ENCODE peak calls at places on chromosomes 13 and 19, in eight cellular contexts. I is H1, M is breast epithelium, F is thyroid gland, H is K562, D is adrenal gland, N is tibial nerve, T is heart left ventricle. C is an unnamed sample.
A peak's percentile ranks its signal among the peaks of the same experiment; 100 is the strongest.

GRCh38 chr19:31121501-31121900 is 227.7 kb downstream of the TSHZ3 start:
- DNase-seq in I (no peak), M (no peak), F (no peak), H (no peak), D (no peak), N (no peak), T (no peak), C (no peak)

GRCh38 chr13:43246382-43246781 is 223.0 kb downstream of the DNAJC15 start:
- DNase-seq in I (no peak), M (no peak), F (no peak), H (no peak), D (no peak), N (no peak), T (no peak), C (no peak)

GRCh38 chr13:113545455-113545930 is 39.1 kb upstream of the TFDP1 start:
- DNase-seq in I (no peak), M (no peak), F (no peak), H (no peak), D (no peak), N (no peak), T (peak; percentile 42), C (no peak)

GRCh38 chr13:43979492-43979891 is 99.8 kb downstream of the LACC1 start:
- DNase-seq in I (no peak), M (no peak), F (no peak), H (no peak), D (no peak), N (no peak), T (no peak), C (no peak)

GRCh38 chr19:52599241-52599640 is 29.2 kb downstream of the ZNF701 start:
- DNase-seq in I (no peak), M (no peak), F (no peak), H (no peak), D (no peak), N (no peak), T (no peak), C (no peak)

GRCh38 chr13:114152285-114152645 is 19.8 kb upstream of the RASA3 start:
- DNase-seq in I (no peak), M (no peak), F (no peak), H (no peak), D (no peak), N (no peak), T (no peak), C (no peak)

GRCh38 chr13:90154311-90154960 is 1193.1 kb upstream of the MIR17HG start:
- DNase-seq in I (no peak), M (no peak), F (no peak), H (no peak), D (no peak), N (no peak), T (no peak), C (no peak)

GRCh38 chr13:78606471-78607408 is 3.4 kb upstream of the POU4F1 start:
- DNase-seq in I (no peak), M (no peak), F (no peak), H (no peak), D (no peak), N (no peak), T (no peak), C (no peak)

GRCh38 chr13:40190656-40191100 is 475.8 kb downstream of the FOXO1 start:
- DNase-seq in I (no peak), M (peak; percentile 75), F (peak; percentile 29), H (no peak), D (no peak), N (peak; percentile 31), T (peak; percentile 45), C (peak; percentile 60)

GRCh38 chr19:30522359-30522758 is 150.2 kb downstream of the ZNF536 start:
- DNase-seq in I (no peak), M (no peak), F (no peak), H (no peak), D (no peak), N (no peak), T (no peak), C (no peak)

GRCh38 chr13:26048745-26049144 is 3.1 kb downstream of the SHISA2 start:
- DNase-seq in I (no peak), M (no peak), F (peak; percentile 45), H (no peak), D (no peak), N (no peak), T (no peak), C (no peak)

GRCh38 chr19:19447536-19448237 is 42.2 kb downstream of the GATAD2A start:
- DNase-seq in I (no peak), M (no peak), F (no peak), H (no peak), D (no peak), N (no peak), T (no peak), C (no peak)

GRCh38 chr13:46345400-46345799 is 41.7 kb downstream of the RUBCNL start:
- DNase-seq in I (no peak), M (peak; percentile 26), F (no peak), H (no peak), D (no peak), N (no peak), T (no peak), C (no peak)

GRCh38 chr13:35768551-35768950 is 292.1 kb upstream of the MAB21L1 start:
- DNase-seq in I (no peak), M (no peak), F (no peak), H (no peak), D (no peak), N (no peak), T (no peak), C (no peak)

GRCh38 chr19:31296741-31297390 is 52.4 kb downstream of the TSHZ3 start:
- DNase-seq in I (no peak), M (no peak), F (peak; percentile 24), H (no peak), D (no peak), N (no peak), T (no peak), C (no peak)

GRCh38 chr19:34475026-34475974 is 6.3 kb upstream of the WTIP start:
- DNase-seq in I (no peak), M (no peak), F (no peak), H (no peak), D (no peak), N (no peak), T (no peak), C (peak; percentile 5)

GRCh38 chr13:38570706-38571105 is 116.2 kb upstream of the FREM2 start:
- DNase-seq in I (no peak), M (no peak), F (no peak), H (no peak), D (no peak), N (no peak), T (no peak), C (no peak)

DNA sequence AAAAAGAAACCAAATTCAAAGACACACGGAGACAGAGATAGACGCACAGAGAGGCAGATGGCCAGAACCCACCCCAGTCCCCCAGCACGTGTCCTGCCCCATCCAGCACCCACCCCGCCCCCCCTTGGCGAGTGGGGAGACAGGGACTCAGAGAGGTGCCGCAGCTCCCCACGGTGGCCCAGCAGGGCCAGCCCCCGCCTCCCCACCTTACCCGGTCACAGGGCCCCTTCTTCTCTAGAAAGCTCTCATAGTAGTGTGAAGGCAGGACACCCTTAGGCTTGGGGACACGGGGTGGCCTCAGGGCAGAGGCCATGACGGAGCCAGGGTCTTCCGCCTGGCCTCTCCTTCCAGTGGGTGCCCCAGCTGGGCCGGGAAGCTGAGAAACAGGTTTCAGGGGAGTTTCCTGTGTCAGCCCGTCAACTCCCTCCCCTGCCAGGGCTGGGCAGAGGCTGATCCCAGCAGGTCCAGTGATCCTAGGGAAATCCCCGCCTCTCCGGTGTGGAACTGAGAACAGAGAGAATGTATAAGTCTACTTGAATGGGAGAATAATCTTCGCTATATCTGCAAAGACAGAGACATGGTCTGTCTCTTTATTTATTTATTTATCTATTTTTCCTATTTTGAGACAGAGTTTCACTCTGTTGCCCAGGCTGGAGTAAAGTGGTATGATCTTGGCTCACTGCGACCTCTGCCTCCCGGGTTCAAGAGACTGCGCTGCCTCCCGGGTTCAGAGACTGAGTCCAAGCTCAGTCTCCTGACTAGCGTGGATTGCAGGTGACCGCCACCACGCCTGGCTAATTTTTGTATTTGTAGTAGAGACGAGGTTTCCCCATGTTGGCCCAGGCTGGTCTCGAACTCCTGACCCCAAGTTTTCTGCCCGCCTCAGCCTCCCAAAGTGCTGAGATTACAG is at the start of gene STAP2:
- DNase-seq in I (no peak), M (peak; percentile 77), F (peak; percentile 86), H (peak; percentile 23), D (peak; percentile 58), N (no peak), T (no peak), C (peak; percentile 58)
- TF ChIP-seq POLR2A in I (peak; percentile 55), M (no peak), F (peak; percentile 51), H (no peak), D (no peak), N (no peak), T (no peak), C (no peak)

DNA sequence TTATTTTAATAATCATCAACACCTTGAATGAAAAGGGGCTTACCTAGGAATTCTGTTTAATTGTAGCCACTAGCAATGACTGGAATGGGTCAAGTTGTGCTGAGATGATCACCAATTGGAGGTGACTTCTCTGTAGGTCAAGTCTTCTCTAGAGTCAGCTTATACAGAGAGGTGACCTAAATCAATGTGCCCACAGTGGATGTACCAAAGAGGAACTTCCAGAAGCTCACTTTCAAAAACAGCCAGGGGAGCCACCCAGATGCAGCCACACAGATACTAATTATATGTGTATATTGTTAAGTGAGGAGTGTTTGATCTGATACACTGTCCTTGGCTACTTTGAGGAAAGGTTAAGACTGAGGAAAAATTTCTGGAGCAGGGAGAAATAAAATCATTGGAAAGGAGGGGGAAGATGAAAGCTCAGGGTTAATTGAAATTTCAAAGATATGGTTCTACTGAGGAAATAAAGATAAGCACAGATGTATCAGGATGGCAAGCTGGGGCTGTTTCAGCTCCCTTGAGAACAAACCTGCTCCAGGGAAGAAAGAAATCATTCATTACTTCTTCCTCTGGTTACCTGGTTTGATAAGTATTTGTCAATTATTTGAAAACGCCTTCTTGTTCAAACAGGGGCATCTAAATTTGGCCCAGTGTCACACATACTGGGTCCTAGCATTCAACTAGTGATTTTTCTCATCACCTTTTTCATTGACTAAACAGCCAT is 5.1 kb downstream of the GPR183 start:
- DNase-seq in I (no peak), M (no peak), F (no peak), H (no peak), D (no peak), N (no peak), T (no peak), C (no peak)
- H3K4me3 ChIP-seq in I (no peak overlapping the region), M (no peak overlapping the region), F (no peak overlapping the region), H (no peak overlapping the region), D (no peak overlapping the region), N (no peak overlapping the region), T (no peak overlapping the region), C (no peak overlapping the region)

GRCh38 chr19:5052515-5052914 is 83.6 kb downstream of the KDM4B start:
- DNase-seq in I (no peak), M (no peak), F (no peak), H (no peak), D (no peak), N (no peak), T (no peak), C (no peak)
- H3K36me3 ChIP-seq in I (no peaks in the 10 kb centered on the region), M (no peaks in the 10 kb centered on the region), F (peaks cover 12% of the 10 kb centered on the region), H (peaks cover 23% of the 10 kb centered on the region), D (no peaks in the 10 kb centered on the region), N (peaks cover 72% of the 10 kb centered on the region), T (no peaks in the 10 kb centered on the region), C (no peaks in the 10 kb centered on the region)

DNA sequence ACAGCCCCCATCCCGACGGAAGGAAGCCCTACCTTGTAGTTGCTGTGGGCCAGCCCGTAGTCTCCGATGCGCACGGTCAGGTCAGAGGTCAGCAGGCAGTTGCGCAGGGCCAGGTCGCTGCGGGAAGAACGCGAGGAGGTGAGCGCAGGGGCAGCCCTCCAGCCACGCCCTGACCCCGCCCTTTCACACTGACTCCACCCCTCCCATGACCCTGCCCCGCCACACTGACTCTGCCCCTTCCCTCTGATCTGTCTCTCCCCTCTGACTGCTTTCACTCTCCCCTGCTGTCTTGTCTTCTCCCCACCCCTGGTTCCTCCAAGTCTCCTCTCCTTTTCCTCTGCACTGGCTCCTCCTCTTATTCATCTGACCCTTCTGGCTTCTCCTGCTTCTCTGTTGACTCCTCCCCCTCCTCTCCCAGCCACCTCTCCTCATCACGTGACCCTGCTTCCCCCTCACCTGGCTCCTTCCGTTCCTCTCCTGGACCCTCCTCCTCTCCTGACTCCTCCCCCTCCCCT is 10.1 kb downstream of the LMTK3 start:
- DNase-seq in I (peak; percentile 49), M (peak; percentile 92), F (peak; percentile 81), H (peak; percentile 93), D (peak; percentile 44), N (no peak), T (no peak), C (peak; percentile 39)
- TF ChIP-seq POLR2A in I (no peak), M (no peak), F (peak; percentile 43), H (peak; percentile 80), D (no peak), N (no peak), T (no peak), C (no peak)

C was measured in ovary.